ENCODE peak calls at places on chromosomes 3 and 15, in eight cellular contexts. K, X, J, N, R, T, V and F are unnamed samples.

GRCh38 chr15:48052871-48053383 is 67.9 kb upstream of the SLC24A5 start:
- DNase-seq in K (no peak), X (no peak), J (no peak), N (no peak), R (no peak), T (peak; percentile 23), V (no peak), F (no peak)

GRCh38 chr15:23033979-23034378 is 5.4 kb downstream of the TUBGCP5 start:
- DNase-seq in K (no peak), X (no peak), J (no peak), N (no peak), R (no peak), T (no peak), V (no peak), F (no peak)

GRCh38 chr3:71658131-71658530 is 67.1 kb downstream of the EIF4E3 start:
- DNase-seq in K (no peak), X (no peak), J (peak; percentile 92), N (peak; percentile 69), R (no peak), T (peak; percentile 81), V (no peak), F (peak; percentile 26)

GRCh38 chr15:34754674-34755418 is at the start of gene GJD2:
- DNase-seq in K (no peak), X (no peak), J (no peak), N (no peak), R (no peak), T (peak; percentile 54), V (no peak), F (no peak)

GRCh38 chr3:45628746-45629145 is 34.2 kb downstream of the LIMD1 start:
- DNase-seq in K (no peak), X (no peak), J (peak; percentile 39), N (no peak), R (no peak), T (no peak), V (no peak), F (no peak)

GRCh38 chr15:88624971-88625290 is 3.8 kb downstream of the AEN start:
- DNase-seq in K (no peak), X (no peak), J (no peak), N (no peak), R (no peak), T (no peak), V (no peak), F (no peak)

GRCh38 chr3:119794971-119795612 is 13.2 kb downstream of the NR1I2 start:
- DNase-seq in K (no peak), X (no peak), J (no peak), N (no peak), R (no peak), T (no peak), V (no peak), F (no peak)

GRCh38 chr3:151308089-151308488 is 8.5 kb downstream of the GPR87 start:
- DNase-seq in K (no peak), X (no peak), J (no peak), N (no peak), R (no peak), T (no peak), V (no peak), F (no peak)

GRCh38 chr3:106740116-106740515 is 637.1 kb upstream of the CCDC54 start:
- DNase-seq in K (no peak), X (no peak), J (no peak), N (no peak), R (no peak), T (no peak), V (no peak), F (no peak)

GRCh38 chr3:11570789-11571495 is 72.8 kb downstream of the VGLL4 start:
- DNase-seq in K (no peak), X (no peak), J (no peak), N (no peak), R (no peak), T (no peak), V (no peak), F (no peak)

GRCh38 chr3:138381950-138382715 is 33.8 kb downstream of the MRAS start:
- DNase-seq in K (no peak), X (no peak), J (peak; percentile 84), N (peak; percentile 18), R (no peak), T (no peak), V (no peak), F (no peak)